ENCODE peak calls at places on chromosomes 1 and 21, in five cellular contexts. P is HAP-1; L is ELR; J is endothelial cell; D is central memory CD8-positive, alpha-beta T cell. M is an unnamed sample.

GRCh38 chr1:34013958-34014737 is 150.3 kb downstream of the HMGB4 start:
- DNase-seq in P (peak; percentile 48), L (no peak), J (peak; percentile 77), D (no peak), M (peak; percentile 5)

GRCh38 chr1:96362623-96363022 is 359.0 kb upstream of the PTBP2 start:
- DNase-seq in P (no peak), L (peak; percentile 99), J (no peak), D (no peak), M (peak; percentile 97)

GRCh38 chr1:113488576-113489177 is 98.4 kb downstream of the MAGI3 start:
- DNase-seq in P (no peak), L (peak; percentile 18), J (no peak), D (no peak), M (peak; percentile 1)

GRCh38 chr1:204220217-204220616 is 6.4 kb upstream of the GOLT1A start:
- DNase-seq in P (no peak), L (no peak), J (no peak), D (no peak), M (no peak)

GRCh38 chr1:157505481-157506272 is 46.6 kb downstream of the FCRL5 start:
- DNase-seq in P (peak; percentile 65), L (peak; percentile 74), J (peak; percentile 52), D (no peak), M (peak; percentile 78)

GRCh38 chr21:27700974-27701614 is 734.2 kb upstream of the ADAMTS5 start:
- DNase-seq in P (peak; percentile 82), L (peak; percentile 86), J (peak; percentile 81), D (no peak), M (peak; percentile 88)

GRCh38 chr21:36478207-36478701 is 1.7 kb downstream of the CLDN14 start:
- DNase-seq in P (no peak), L (peak; percentile 92), J (no peak), D (no peak), M (peak; percentile 48)

GRCh38 chr1:190226006-190226405 is 251.7 kb downstream of the BRINP3 start:
- DNase-seq in P (no peak), L (no peak), J (no peak), D (no peak), M (no peak)

GRCh38 chr1:226668173-226668560 is 70.9 kb downstream of the ITPKB start:
- DNase-seq in P (no peak), L (no peak), J (no peak), D (no peak), M (no peak)

GRCh38 chr1:214143015-214143775 is 137.8 kb upstream of the SMYD2 start:
- DNase-seq in P (no peak), L (no peak), J (no peak), D (no peak), M (no peak)

GRCh38 chr1:26321315-26322041 is 3.7 kb downstream of the CD52 start:
- DNase-seq in P (peak; percentile 94), L (peak; percentile 84), J (peak; percentile 97), D (peak; percentile 99), M (peak; percentile 88)

GRCh38 chr1:182385885-182386853 is 5.4 kb downstream of the GLUL start:
- DNase-seq in P (no peak), L (no peak), J (no peak), D (no peak), M (no peak)

GRCh38 chr1:28830814-28831213 is 18.8 kb downstream of the OPRD1 start:
- DNase-seq in P (no peak), L (no peak), J (no peak), D (no peak), M (no peak)

GRCh38 chr1:19007491-19008441 is 51.3 kb upstream of the IFFO2 start:
- DNase-seq in P (no peak), L (no peak), J (no peak), D (no peak), M (no peak)

GRCh38 chr1:212699839-212700596 is at the start of gene BATF3:
- DNase-seq in P (peak; percentile 71), L (peak; percentile 58), J (peak; percentile 22), D (no peak), M (no peak)

GRCh38 chr1:168396940-168397680 is 116.4 kb downstream of the TBX19 start:
- DNase-seq in P (no peak), L (peak; percentile 34), J (no peak), D (no peak), M (peak; percentile 30)

GRCh38 chr1:3702990-3703728 is 49.1 kb upstream of the CCDC27 start:
- DNase-seq in P (no peak), L (peak; percentile 38), J (no peak), D (no peak), M (peak; percentile 69)

GRCh38 chr1:109769335-109770078 is 5.8 kb upstream of the EPS8L3 start:
- DNase-seq in P (no peak), L (peak; percentile 89), J (no peak), D (no peak), M (peak; percentile 52)

GRCh38 chr1:204377800-204378608 is 18.3 kb upstream of the PLEKHA6 start:
- DNase-seq in P (peak; percentile 68), L (peak; percentile 46), J (peak; percentile 41), D (peak; percentile 41), M (peak; percentile 46)

GRCh38 chr1:153617677-153618076 is 1.6 kb upstream of the S100A14 start:
- DNase-seq in P (no peak), L (peak; percentile 89), J (peak; percentile 69), D (peak; percentile 32), M (peak; percentile 86)

GRCh38 chr1:154276797-154277196 is 4.4 kb downstream of the HAX1 start:
- DNase-seq in P (peak; percentile 57), L (no peak), J (no peak), D (no peak), M (no peak)

GRCh38 chr1:202805886-202806511 is 2.2 kb downstream of the KDM5B start:
- DNase-seq in P (no peak), L (peak; percentile 26), J (no peak), D (no peak), M (peak; percentile 37)

GRCh38 chr1:41277371-41277994 is 35.4 kb upstream of the SCMH1 start:
- DNase-seq in P (no peak), L (no peak), J (no peak), D (no peak), M (no peak)

GRCh38 chr1:203325004-203325417 is 19.7 kb downstream of the BTG2 start:
- DNase-seq in P (peak; percentile 58), L (no peak), J (no peak), D (no peak), M (no peak)

GRCh38 chr1:169108897-169109560 is 2.5 kb downstream of the ATP1B1 start:
- DNase-seq in P (peak; percentile 51), L (peak; percentile 76), J (no peak), D (no peak), M (peak; percentile 68)

GRCh38 chr1:173409613-173410012 is 67.5 kb upstream of the PRDX6 start:
- DNase-seq in P (no peak), L (peak; percentile 65), J (no peak), D (no peak), M (peak; percentile 69)

GRCh38 chr1:151371340-151371739 is 1.2 kb downstream of the SELENBP1 start:
- DNase-seq in P (no peak), L (no peak), J (no peak), D (no peak), M (peak; percentile 91)

GRCh38 chr1:160807738-160808137 is 11.8 kb downstream of the LY9 start:
- DNase-seq in P (no peak), L (no peak), J (no peak), D (no peak), M (no peak)

GRCh38 chr1:16971330-16972209 is 8.8 kb downstream of the MFAP2 start:
- DNase-seq in P (no peak), L (peak; percentile 83), J (no peak), D (no peak), M (no peak)

GRCh38 chr1:204448321-204448964 is 36.8 kb upstream of the PPP1R15B start:
- DNase-seq in P (no peak), L (peak; percentile 58), J (no peak), D (no peak), M (peak; percentile 89)

GRCh38 chr1:27348861-27349783 is 7.3 kb downstream of the SYTL1 start:
- DNase-seq in P (peak; percentile 38), L (peak; percentile 52), J (peak; percentile 32), D (no peak), M (peak; percentile 69)

GRCh38 chr1:158649052-158649451 is 37.5 kb downstream of the SPTA1 start:
- DNase-seq in P (no peak), L (no peak), J (no peak), D (no peak), M (no peak)

GRCh38 chr21:37006243-37006520 is 320 bp upstream of the RIPPLY3 start:
- DNase-seq in P (no peak), L (no peak), J (peak; percentile 53), D (no peak), M (no peak)

GRCh38 chr1:230348386-230349022 is 77.6 kb downstream of the PGBD5 start:
- DNase-seq in P (no peak), L (no peak), J (no peak), D (no peak), M (no peak)

GRCh38 chr1:23367451-23367790 is 2.2 kb downstream of the ZNF436 start:
- DNase-seq in P (no peak), L (no peak), J (no peak), D (no peak), M (no peak)

GRCh38 chr1:200211157-200211556 is 183.6 kb downstream of the NR5A2 start:
- DNase-seq in P (no peak), L (peak; percentile 94), J (no peak), D (no peak), M (peak; percentile 57)

GRCh38 chr1:214454619-214455396 is 96.6 kb downstream of the PTPN14 start:
- DNase-seq in P (no peak), L (peak; percentile 92), J (no peak), D (no peak), M (peak; percentile 60)